ENCODE peak calls at places on chromosomes 6 and 20, in five cellular contexts. One of them, this sample, is unnamed.

GRCh38 chr6:163750436-163751031 is 336.0 kb downstream of the QKI start:
- DNase-seq in IMR-90: no peak
- DNase-seq in stomach: no peak
- DNase-seq in esophagus squamous epithelium: no peak
- DNase-seq in breast epithelium: no peak
- DNase-seq in this sample: no peak

GRCh38 chr6:44645276-44645675 is 257.8 kb downstream of the CDC5L start:
- DNase-seq in breast epithelium: no peak
- DNase-seq in esophagus squamous epithelium: no peak
- DNase-seq in IMR-90: no peak
- DNase-seq in stomach: no peak
- DNase-seq in this sample: no peak

GRCh38 chr20:1566701-1567100 is 9.2 kb upstream of the SIRPD start:
- DNase-seq in breast epithelium: no peak
- DNase-seq in esophagus squamous epithelium: no peak
- DNase-seq in IMR-90: peak; percentile 0
- DNase-seq in stomach: no peak
- DNase-seq in this sample: no peak

GRCh38 chr6:85641916-85642773 is 541 bp downstream of the SYNCRIP start:
- DNase-seq in esophagus squamous epithelium: peak; percentile 12
- DNase-seq in stomach: peak; percentile 48
- DNase-seq in IMR-90: peak; percentile 45
- DNase-seq in breast epithelium: peak; percentile 39
- DNase-seq in this sample: peak; percentile 58

GRCh38 chr20:44594730-44595129 is 12.4 kb downstream of the PKIG start:
- DNase-seq in IMR-90: peak; percentile 96
- DNase-seq in stomach: no peak
- DNase-seq in esophagus squamous epithelium: no peak
- DNase-seq in breast epithelium: no peak
- DNase-seq in this sample: no peak

GRCh38 chr6:74115674-74116073 is 419.7 kb downstream of the CD109 start:
- DNase-seq in IMR-90: peak; percentile 38
- DNase-seq in stomach: no peak
- DNase-seq in breast epithelium: no peak
- DNase-seq in esophagus squamous epithelium: no peak
- DNase-seq in this sample: no peak

GRCh38 chr6:25960689-25961088 is 1.9 kb upstream of the TRIM38 start:
- DNase-seq in IMR-90: no peak
- DNase-seq in breast epithelium: no peak
- DNase-seq in esophagus squamous epithelium: no peak
- DNase-seq in stomach: no peak
- DNase-seq in this sample: no peak

GRCh38 chr6:157054531-157054979 is 268.8 kb downstream of the TMEM242 start:
- DNase-seq in esophagus squamous epithelium: no peak
- DNase-seq in breast epithelium: no peak
- DNase-seq in stomach: no peak
- DNase-seq in IMR-90: no peak
- DNase-seq in this sample: no peak

GRCh38 chr6:128271527-128271926 is 248.9 kb downstream of the PTPRK start:
- DNase-seq in IMR-90: peak; percentile 34
- DNase-seq in stomach: no peak
- DNase-seq in breast epithelium: no peak
- DNase-seq in esophagus squamous epithelium: no peak
- DNase-seq in this sample: no peak

GRCh38 chr20:49431345-49431744 is 51.1 kb downstream of the KCNB1 start:
- DNase-seq in breast epithelium: no peak
- DNase-seq in IMR-90: no peak
- DNase-seq in esophagus squamous epithelium: no peak
- DNase-seq in stomach: no peak
- DNase-seq in this sample: no peak

GRCh38 chr6:45965007-45965406 is 50.7 kb downstream of the CLIC5 start:
- DNase-seq in stomach: no peak
- DNase-seq in breast epithelium: no peak
- DNase-seq in IMR-90: no peak
- DNase-seq in esophagus squamous epithelium: no peak
- DNase-seq in this sample: no peak

GRCh38 chr6:140025171-140025570 is 650.7 kb upstream of the CITED2 start:
- DNase-seq in esophagus squamous epithelium: no peak
- DNase-seq in breast epithelium: no peak
- DNase-seq in IMR-90: no peak
- DNase-seq in stomach: no peak
- DNase-seq in this sample: no peak

GRCh38 chr6:135334169-135334568 is 153.1 kb downstream of the MYB start:
- DNase-seq in stomach: no peak
- DNase-seq in esophagus squamous epithelium: no peak
- DNase-seq in IMR-90: peak; percentile 58
- DNase-seq in breast epithelium: no peak
- DNase-seq in this sample: no peak

GRCh38 chr20:63173552-63174191 is 42.3 kb downstream of the YTHDF1 start:
- DNase-seq in stomach: no peak
- DNase-seq in IMR-90: no peak
- DNase-seq in breast epithelium: no peak
- DNase-seq in esophagus squamous epithelium: no peak
- DNase-seq in this sample: no peak

GRCh38 chr6:137304020-137304780 is 85.0 kb upstream of the IFNGR1 start:
- DNase-seq in breast epithelium: no peak
- DNase-seq in stomach: no peak
- DNase-seq in esophagus squamous epithelium: no peak
- DNase-seq in IMR-90: no peak
- DNase-seq in this sample: no peak

GRCh38 chr6:10268661-10269060 is 146.2 kb downstream of the TFAP2A start:
- DNase-seq in stomach: no peak
- DNase-seq in esophagus squamous epithelium: no peak
- DNase-seq in IMR-90: no peak
- DNase-seq in breast epithelium: no peak
- DNase-seq in this sample: no peak

GRCh38 chr20:36246410-36246809 is 10.1 kb downstream of the AAR2 start:
- DNase-seq in IMR-90: no peak
- DNase-seq in breast epithelium: no peak
- DNase-seq in stomach: no peak
- DNase-seq in esophagus squamous epithelium: no peak
- DNase-seq in this sample: no peak

GRCh38 chr20:10800288-10800687 is 126.5 kb upstream of the JAG1 start:
- DNase-seq in stomach: no peak
- DNase-seq in IMR-90: no peak
- DNase-seq in esophagus squamous epithelium: no peak
- DNase-seq in breast epithelium: no peak
- DNase-seq in this sample: no peak

GRCh38 chr6:11731423-11731822 is 47.2 kb downstream of the ADTRP start:
- DNase-seq in breast epithelium: no peak
- DNase-seq in IMR-90: no peak
- DNase-seq in esophagus squamous epithelium: no peak
- DNase-seq in stomach: peak; percentile 52
- DNase-seq in this sample: no peak

GRCh38 chr6:112470950-112471349 is 123.8 kb downstream of the RFPL4B start:
- DNase-seq in breast epithelium: no peak
- DNase-seq in stomach: no peak
- DNase-seq in esophagus squamous epithelium: no peak
- DNase-seq in IMR-90: no peak
- DNase-seq in this sample: no peak

GRCh38 chr6:17281100-17281496 is at the start of gene RBM24:
- DNase-seq in IMR-90: peak; percentile 79
- DNase-seq in stomach: peak; percentile 61
- DNase-seq in esophagus squamous epithelium: no peak
- DNase-seq in breast epithelium: no peak
- DNase-seq in this sample: peak; percentile 64

GRCh38 chr6:154379585-154379984 is 23.0 kb upstream of the IPCEF1 start:
- DNase-seq in stomach: no peak
- DNase-seq in esophagus squamous epithelium: no peak
- DNase-seq in IMR-90: no peak
- DNase-seq in breast epithelium: no peak
- DNase-seq in this sample: no peak

GRCh38 chr6:134738486-134738885 is 211.4 kb downstream of the ALDH8A1 start:
- DNase-seq in breast epithelium: no peak
- DNase-seq in IMR-90: no peak
- DNase-seq in stomach: no peak
- DNase-seq in esophagus squamous epithelium: no peak
- DNase-seq in this sample: no peak

GRCh38 chr6:38775870-38776269 is 60.8 kb downstream of the DNAH8 start:
- DNase-seq in stomach: no peak
- DNase-seq in IMR-90: peak; percentile 22
- DNase-seq in esophagus squamous epithelium: no peak
- DNase-seq in breast epithelium: no peak
- DNase-seq in this sample: no peak

GRCh38 chr20:51446656-51447055 is 95.9 kb downstream of the NFATC2 start:
- DNase-seq in IMR-90: peak; percentile 86
- DNase-seq in stomach: no peak
- DNase-seq in breast epithelium: no peak
- DNase-seq in esophagus squamous epithelium: no peak
- DNase-seq in this sample: no peak

GRCh38 chr6:97438011-97438671 is 155.1 kb upstream of the MMS22L start:
- DNase-seq in breast epithelium: no peak
- DNase-seq in esophagus squamous epithelium: no peak
- DNase-seq in IMR-90: no peak
- DNase-seq in stomach: no peak
- DNase-seq in this sample: no peak

GRCh38 chr6:108078191-108078590 is 3.6 kb upstream of the OSTM1 start:
- DNase-seq in esophagus squamous epithelium: no peak
- DNase-seq in IMR-90: no peak
- DNase-seq in stomach: no peak
- DNase-seq in breast epithelium: no peak
- DNase-seq in this sample: no peak

GRCh38 chr6:47047479-47048411 is 5.6 kb upstream of the ADGRF1 start:
- DNase-seq in IMR-90: peak; percentile 62
- DNase-seq in esophagus squamous epithelium: no peak
- DNase-seq in breast epithelium: peak; percentile 69
- DNase-seq in stomach: peak; percentile 58
- DNase-seq in this sample: peak; percentile 18
- TF ChIP-seq CTCF in IMR-90: peak; percentile 71
- TF ChIP-seq CTCF in esophagus squamous epithelium: peak; percentile 80
- TF ChIP-seq CTCF in breast epithelium: peak; percentile 75
- TF ChIP-seq CTCF in stomach: no peak
- TF ChIP-seq CTCF in this sample: peak; percentile 61

DNA sequence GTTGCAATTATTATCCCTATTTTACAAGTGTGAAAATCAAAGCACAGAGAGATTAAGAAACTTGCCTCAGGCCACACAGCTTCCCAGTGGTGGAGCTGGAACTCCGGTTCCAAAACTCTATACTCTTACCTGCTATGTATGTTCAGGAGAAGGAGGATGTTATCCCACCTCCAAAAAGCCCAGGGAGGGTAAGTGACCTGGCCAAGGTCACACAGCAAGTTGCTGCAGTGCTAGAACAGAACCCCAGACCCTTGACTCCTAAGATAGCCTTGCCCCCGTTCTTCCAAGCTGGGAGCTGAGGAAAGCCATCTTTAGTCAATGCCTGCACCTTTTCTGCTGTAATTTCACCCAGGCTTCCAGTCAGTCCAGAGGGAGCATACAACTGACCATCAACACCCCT is 42.3 kb downstream of the BPIFB1 start:
- DNase-seq in stomach: no peak
- DNase-seq in IMR-90: no peak
- DNase-seq in esophagus squamous epithelium: no peak
- DNase-seq in breast epithelium: no peak
- DNase-seq in this sample: no peak
- TF ChIP-seq POLR2A in stomach: no peak
- TF ChIP-seq POLR2A in IMR-90: no peak
- TF ChIP-seq POLR2A in esophagus squamous epithelium: no peak
- TF ChIP-seq POLR2A in breast epithelium: no peak
- TF ChIP-seq POLR2A in this sample: no peak

GRCh38 chr20:34829191-34829590 is 3.7 kb upstream of the NCOA6 start:
- DNase-seq in esophagus squamous epithelium: no peak
- DNase-seq in stomach: no peak
- DNase-seq in breast epithelium: no peak
- DNase-seq in IMR-90: no peak
- DNase-seq in this sample: no peak
- H3K27ac ChIP-seq in esophagus squamous epithelium: no peak overlapping the region
- H3K27ac ChIP-seq in stomach: no peak overlapping the region
- H3K27ac ChIP-seq in breast epithelium: no peak overlapping the region
- H3K27ac ChIP-seq in IMR-90: no peak overlapping the region
- H3K27ac ChIP-seq in this sample: no peak overlapping the region

GRCh38 chr6:30599625-30600324 is 17.3 kb downstream of the PPP1R10 start:
- DNase-seq in IMR-90: no peak
- DNase-seq in esophagus squamous epithelium: no peak
- DNase-seq in stomach: no peak
- DNase-seq in breast epithelium: no peak
- DNase-seq in this sample: no peak
- TF ChIP-seq CTCF in IMR-90: no peak
- TF ChIP-seq CTCF in esophagus squamous epithelium: no peak
- TF ChIP-seq CTCF in stomach: no peak
- TF ChIP-seq CTCF in breast epithelium: no peak
- TF ChIP-seq CTCF in this sample: no peak

GRCh38 chr6:31836676-31837611 is 9.4 kb downstream of the HSPA1B start:
- DNase-seq in stomach: no peak
- DNase-seq in breast epithelium: no peak
- DNase-seq in IMR-90: peak; percentile 67
- DNase-seq in esophagus squamous epithelium: no peak
- DNase-seq in this sample: no peak

GRCh38 chr6:31842056-31842455 is 14.5 kb downstream of the HSPA1B start:
- DNase-seq in stomach: no peak
- DNase-seq in esophagus squamous epithelium: no peak
- DNase-seq in breast epithelium: no peak
- DNase-seq in IMR-90: no peak
- DNase-seq in this sample: no peak

GRCh38 chr6:31837612-31838553 is 10.3 kb downstream of the HSPA1B start:
- DNase-seq in stomach: no peak
- DNase-seq in esophagus squamous epithelium: no peak
- DNase-seq in breast epithelium: no peak
- DNase-seq in IMR-90: no peak
- DNase-seq in this sample: no peak

GRCh38 chr6:31836036-31836675 is 8.6 kb downstream of the HSPA1B start:
- DNase-seq in stomach: no peak
- DNase-seq in IMR-90: peak; percentile 13
- DNase-seq in esophagus squamous epithelium: no peak
- DNase-seq in breast epithelium: no peak
- DNase-seq in this sample: no peak

DNA sequence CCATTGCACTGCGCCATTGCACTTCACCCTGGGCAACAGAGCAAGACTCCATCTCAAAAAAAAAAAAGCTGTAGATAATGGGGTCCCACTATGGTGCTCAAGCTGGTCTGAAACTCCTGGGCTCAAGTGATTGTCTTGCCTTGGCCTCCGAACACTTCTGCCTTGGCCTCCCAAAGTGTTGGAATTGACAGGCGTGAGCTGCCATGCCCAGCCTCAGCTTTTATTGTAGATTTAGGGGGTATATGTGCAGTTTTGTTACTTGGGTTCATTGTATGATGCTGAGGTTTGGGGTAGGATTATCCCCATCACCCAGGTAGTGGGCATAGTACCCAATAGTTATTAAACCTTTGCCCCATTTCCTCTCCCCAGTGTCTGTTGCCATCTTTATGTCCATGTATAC is 11.4 kb downstream of the HSPA1B start:
- DNase-seq in stomach: no peak
- DNase-seq in breast epithelium: no peak
- DNase-seq in IMR-90: no peak
- DNase-seq in esophagus squamous epithelium: no peak
- DNase-seq in this sample: no peak
- TF ChIP-seq POLR2A in stomach: no peak
- TF ChIP-seq POLR2A in breast epithelium: no peak
- TF ChIP-seq POLR2A in IMR-90: no peak
- TF ChIP-seq POLR2A in esophagus squamous epithelium: no peak
- TF ChIP-seq POLR2A in this sample: no peak

DNA sequence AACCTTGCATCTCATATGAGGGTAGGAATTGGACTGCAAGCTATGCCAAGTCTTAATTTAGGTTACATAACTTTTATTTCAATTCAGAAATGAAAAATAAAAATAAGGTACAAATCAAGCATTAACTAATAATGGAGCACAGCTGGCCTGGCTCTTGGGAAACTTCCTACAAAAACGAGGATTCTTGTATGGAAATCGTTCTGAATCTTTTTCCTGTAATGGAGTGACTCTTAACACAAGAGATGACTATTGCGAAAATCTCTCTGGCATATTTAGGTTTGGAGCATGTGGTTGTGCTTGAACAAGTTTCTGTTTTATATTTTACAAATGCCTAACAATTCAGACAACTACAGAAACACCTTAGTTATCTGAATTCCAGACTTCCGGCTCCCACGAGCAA is 34.0 kb upstream of the PI16 start:
- DNase-seq in esophagus squamous epithelium: no peak
- DNase-seq in breast epithelium: no peak
- DNase-seq in stomach: no peak
- DNase-seq in IMR-90: peak; percentile 54
- DNase-seq in this sample: no peak
- H3K27ac ChIP-seq in esophagus squamous epithelium: no peak overlapping the region
- H3K27ac ChIP-seq in breast epithelium: peak overlapping the region; percentile 56
- H3K27ac ChIP-seq in stomach: peak overlapping the region; percentile 51
- H3K27ac ChIP-seq in IMR-90: peak overlapping the region; percentile 46
- H3K27ac ChIP-seq in this sample: no peak overlapping the region